ENCODE peak calls at places on chromosomes 6 and 20, in five cellular contexts. One of them, this sample, is unnamed.

GRCh38 chr20:53867741-53868351 is 202.5 kb downstream of the BCAS1 start:
- DNase-seq in IMR-90: no peak
- DNase-seq in pancreas: no peak
- DNase-seq in cardiac muscle cell: no peak
- DNase-seq in transverse colon: no peak
- DNase-seq in this sample: no peak

GRCh38 chr6:100905067-100905466 is 23.9 kb upstream of the ASCC3 start:
- DNase-seq in cardiac muscle cell: no peak
- DNase-seq in IMR-90: no peak
- DNase-seq in pancreas: no peak
- DNase-seq in transverse colon: no peak
- DNase-seq in this sample: no peak

GRCh38 chr6:106421491-106421890 is 61.0 kb downstream of the CRYBG1 start:
- DNase-seq in cardiac muscle cell: no peak
- DNase-seq in transverse colon: no peak
- DNase-seq in pancreas: no peak
- DNase-seq in IMR-90: peak; percentile 3
- DNase-seq in this sample: no peak

GRCh38 chr20:44850272-44850671 is 35.2 kb upstream of the YWHAB start:
- DNase-seq in pancreas: no peak
- DNase-seq in cardiac muscle cell: no peak
- DNase-seq in transverse colon: peak; percentile 25
- DNase-seq in IMR-90: no peak
- DNase-seq in this sample: no peak

GRCh38 chr6:160297310-160297709 is 38.7 kb upstream of the SLC22A2 start:
- DNase-seq in transverse colon: peak; percentile 47
- DNase-seq in cardiac muscle cell: peak; percentile 4
- DNase-seq in IMR-90: no peak
- DNase-seq in pancreas: no peak
- DNase-seq in this sample: no peak

GRCh38 chr6:6007311-6008113 is 787 bp upstream of the NRN1 start:
- DNase-seq in transverse colon: no peak
- DNase-seq in pancreas: peak; percentile 58
- DNase-seq in cardiac muscle cell: peak; percentile 50
- DNase-seq in IMR-90: no peak
- DNase-seq in this sample: peak; percentile 34

GRCh38 chr6:85078071-85078470 is 313.7 kb upstream of the TBX18 start:
- DNase-seq in pancreas: no peak
- DNase-seq in cardiac muscle cell: no peak
- DNase-seq in transverse colon: no peak
- DNase-seq in IMR-90: peak; percentile 84
- DNase-seq in this sample: no peak

GRCh38 chr6:147508871-147509608 is 550 bp downstream of the SAMD5 start:
- DNase-seq in cardiac muscle cell: peak; percentile 51
- DNase-seq in pancreas: peak; percentile 56
- DNase-seq in transverse colon: peak; percentile 15
- DNase-seq in IMR-90: no peak
- DNase-seq in this sample: peak; percentile 18

GRCh38 chr6:148177589-148178233 is 164.9 kb upstream of the SASH1 start:
- DNase-seq in transverse colon: peak; percentile 70
- DNase-seq in IMR-90: peak; percentile 68
- DNase-seq in cardiac muscle cell: peak; percentile 54
- DNase-seq in pancreas: no peak
- DNase-seq in this sample: peak; percentile 52

GRCh38 chr6:88629838-88630462 is 333.5 kb downstream of the RNGTT start:
- DNase-seq in IMR-90: no peak
- DNase-seq in cardiac muscle cell: peak; percentile 25
- DNase-seq in transverse colon: no peak
- DNase-seq in pancreas: no peak
- DNase-seq in this sample: no peak
- TF ChIP-seq CTCF in IMR-90: no peak
- TF ChIP-seq CTCF in cardiac muscle cell: no peak
- TF ChIP-seq CTCF in transverse colon: no peak
- TF ChIP-seq CTCF in pancreas: no peak
- TF ChIP-seq CTCF in this sample: peak; percentile 12

DNA sequence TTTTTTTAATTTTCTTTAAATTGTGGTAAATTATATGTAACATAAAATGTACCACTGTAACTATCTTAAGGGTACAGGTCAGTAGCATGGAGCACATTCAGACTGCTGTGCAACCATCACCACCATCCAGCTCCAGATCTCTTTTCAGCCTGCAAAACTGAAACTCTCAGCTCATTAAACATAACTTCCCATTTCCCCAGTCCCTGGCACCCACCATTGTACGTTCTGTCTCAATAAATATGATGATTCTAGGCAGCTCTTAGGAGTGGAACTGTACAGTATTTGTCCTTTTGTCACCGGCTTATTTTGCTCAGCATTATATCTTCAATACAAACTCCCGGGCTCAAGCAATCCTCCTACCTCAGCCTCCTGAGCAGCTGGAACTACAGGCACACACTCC is 1.5 kb downstream of the ZC3H12D start:
- DNase-seq in cardiac muscle cell: no peak
- DNase-seq in transverse colon: no peak
- DNase-seq in pancreas: no peak
- DNase-seq in IMR-90: no peak
- DNase-seq in this sample: no peak
- H3K4me3 ChIP-seq in cardiac muscle cell: no peak overlapping the region
- H3K4me3 ChIP-seq in transverse colon: no peak overlapping the region
- H3K4me3 ChIP-seq in pancreas: no peak overlapping the region
- H3K4me3 ChIP-seq in IMR-90: no peak overlapping the region
- H3K4me3 ChIP-seq in this sample: no peak overlapping the region

DNA sequence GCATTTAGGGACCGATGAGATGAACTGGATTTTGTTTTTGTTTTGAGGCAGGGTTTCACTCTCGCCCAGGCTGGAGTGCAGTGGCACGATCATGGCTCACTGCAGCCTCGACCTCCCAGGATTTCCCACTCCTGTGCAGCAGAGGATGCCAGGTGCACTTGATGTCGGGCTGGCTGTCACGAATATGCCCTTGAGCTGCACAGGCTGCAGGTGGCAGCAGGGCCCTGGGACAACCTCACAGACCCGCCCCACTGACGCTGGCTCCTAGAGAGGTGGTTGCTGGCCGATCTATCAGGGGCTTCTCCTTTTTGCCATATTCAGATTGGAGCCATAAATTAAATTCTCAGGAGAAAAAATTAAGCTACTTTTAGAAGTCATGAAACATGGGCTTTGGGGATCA is 32.2 kb downstream of the NQO2 start:
- DNase-seq in transverse colon: no peak
- DNase-seq in cardiac muscle cell: peak; percentile 27
- DNase-seq in IMR-90: no peak
- DNase-seq in pancreas: no peak
- DNase-seq in this sample: no peak
- TF ChIP-seq CTCF in transverse colon: no peak
- TF ChIP-seq CTCF in cardiac muscle cell: no peak
- TF ChIP-seq CTCF in IMR-90: no peak
- TF ChIP-seq CTCF in pancreas: no peak
- TF ChIP-seq CTCF in this sample: no peak

DNA sequence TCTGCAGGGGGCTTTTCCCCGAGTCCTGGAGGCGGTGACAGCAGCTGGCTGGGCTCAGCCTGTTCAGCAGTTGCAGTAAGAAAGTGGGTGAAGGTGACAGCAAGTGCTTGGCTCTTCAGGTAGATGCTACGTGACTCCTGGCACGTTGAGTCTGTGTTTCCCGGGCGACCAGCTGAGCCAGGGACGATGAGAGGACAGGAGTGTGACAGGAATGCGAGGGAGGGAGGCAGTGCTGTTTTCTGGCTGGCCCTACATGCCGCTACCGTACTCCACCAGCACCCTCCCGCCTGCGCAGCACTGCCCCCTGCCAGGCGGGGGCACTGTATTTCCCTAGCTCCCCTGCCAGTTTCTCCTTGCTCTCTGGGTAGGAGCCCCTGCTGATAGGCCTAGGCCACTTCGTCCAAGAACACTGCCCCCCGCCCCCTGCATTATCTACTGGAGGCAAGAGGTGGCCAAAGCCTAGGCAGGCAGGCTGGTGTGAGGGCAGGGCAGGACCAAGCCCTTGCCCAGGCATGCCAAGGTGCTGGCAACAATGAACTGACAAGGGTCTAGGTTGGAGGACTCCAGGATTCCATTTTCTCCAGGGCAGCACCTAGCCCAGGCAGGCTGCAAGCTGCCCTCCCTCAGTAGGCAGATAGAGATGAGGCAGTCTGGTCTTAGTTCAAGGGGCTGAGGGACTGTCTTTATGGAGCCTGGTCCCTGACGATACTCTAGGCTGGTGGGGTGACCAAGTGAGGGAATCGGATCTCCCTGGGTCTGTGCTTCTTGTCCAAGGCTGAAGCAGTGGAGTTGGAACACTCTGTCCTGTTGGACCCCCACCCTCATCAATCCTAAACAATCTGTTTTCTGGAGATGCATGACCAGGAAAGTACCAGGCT is 19.2 kb downstream of the MRPS18A start:
- DNase-seq in IMR-90: peak; percentile 36
- DNase-seq in cardiac muscle cell: peak; percentile 89
- DNase-seq in pancreas: peak; percentile 76
- DNase-seq in transverse colon: peak; percentile 70
- DNase-seq in this sample: peak; percentile 77
- H3K4me3 ChIP-seq in IMR-90: no peak overlapping the region
- H3K4me3 ChIP-seq in cardiac muscle cell: no peak overlapping the region
- H3K4me3 ChIP-seq in pancreas: no peak overlapping the region
- H3K4me3 ChIP-seq in transverse colon: no peak overlapping the region
- H3K4me3 ChIP-seq in this sample: peak overlapping the region; percentile 36

This sample was measured in BE2C.